ENCODE peak calls at places on chromosomes 12 and 14, in four cellular contexts. J is mammary epithelial cell, I is PC-3, H is K562. E is an unnamed sample.

GRCh38 chr12:93886533-93887511 is 209.6 kb downstream of the CRADD start:
- DNase-seq in J (no peak), I (peak; percentile 35), H (no peak), E (peak; percentile 73)

GRCh38 chr14:98446508-98446907 is 825.5 kb downstream of the BCL11B start:
- DNase-seq in J (no peak), I (no peak), H (no peak), E (no peak)

GRCh38 chr14:106790189-106791036 is 1264.0 kb downstream of the TMEM121 start:
- DNase-seq in J (peak; percentile 32), I (peak; percentile 36), H (peak; percentile 30), E (no peak)

GRCh38 chr14:71322660-71323250 is 415.5 kb downstream of the PCNX1 start:
- DNase-seq in J (peak; percentile 56), I (peak; percentile 61), H (no peak), E (peak; percentile 73)

GRCh38 chr12:74689071-74689655 is 151.5 kb downstream of the ATXN7L3B start:
- DNase-seq in J (peak; percentile 14), I (peak; percentile 65), H (peak; percentile 6), E (no peak)

GRCh38 chr12:70667253-70667652 is 30.0 kb upstream of the PTPRB start:
- DNase-seq in J (no peak), I (no peak), H (no peak), E (no peak)

GRCh38 chr14:66281036-66281776 is 205.0 kb upstream of the CCDC196 start:
- DNase-seq in J (no peak), I (no peak), H (no peak), E (no peak)

GRCh38 chr14:20591235-20591634 is at the start of gene RNASE12:
- DNase-seq in J (no peak), I (no peak), H (no peak), E (peak; percentile 3)

GRCh38 chr12:27843714-27844245 is 63.7 kb upstream of the MANSC4 start:
- DNase-seq in J (no peak), I (no peak), H (peak; percentile 23), E (no peak)

GRCh38 chr12:40225984-40226602 is 1.3 kb downstream of the LRRK2 start:
- DNase-seq in J (no peak), I (no peak), H (no peak), E (no peak)

GRCh38 chr12:82708056-82708455 is 21.4 kb downstream of the TMTC2 start:
- DNase-seq in J (no peak), I (no peak), H (no peak), E (no peak)

GRCh38 chr12:76627346-76628135 is 68.0 kb upstream of the OSBPL8 start:
- DNase-seq in J (no peak), I (no peak), H (no peak), E (no peak)

GRCh38 chr12:120290541-120291312 is 976 bp downstream of the RNU4-2 start:
- DNase-seq in J (no peak), I (no peak), H (peak; percentile 30), E (peak; percentile 49)

GRCh38 chr14:105197274-105197673 is 16.2 kb upstream of the NUDT14 start:
- DNase-seq in J (peak; percentile 31), I (peak; percentile 78), H (no peak), E (no peak)

GRCh38 chr14:50875359-50876090 is 3.7 kb downstream of the ABHD12B start:
- DNase-seq in J (no peak), I (no peak), H (no peak), E (peak; percentile 94)

GRCh38 chr12:132638541-132639408 is 20.2 kb downstream of the P2RX2 start:
- DNase-seq in J (peak; percentile 26), I (peak; percentile 63), H (peak; percentile 46), E (peak; percentile 95)

GRCh38 chr12:15350643-15351042 is 28.3 kb downstream of the PTPRO start:
- DNase-seq in J (no peak), I (no peak), H (no peak), E (no peak)

GRCh38 chr12:127677537-127678131 is 589.3 kb upstream of the TMEM132C start:
- DNase-seq in J (peak; percentile 33), I (peak; percentile 97), H (peak; percentile 45), E (peak; percentile 68)

GRCh38 chr12:27973487-27973890 is 956 bp upstream of the PTHLH start:
- DNase-seq in J (no peak), I (peak; percentile 94), H (no peak), E (peak; percentile 49)

GRCh38 chr12:54601841-54602240 is 13.4 kb upstream of the PPP1R1A start:
- DNase-seq in J (peak; percentile 41), I (peak; percentile 26), H (no peak), E (no peak)

GRCh38 chr14:64766430-64767151 is 62.4 kb downstream of the PLEKHG3 start:
- DNase-seq in J (peak; percentile 58), I (peak; percentile 76), H (no peak), E (no peak)

GRCh38 chr14:64765740-64766302 is 61.6 kb downstream of the PLEKHG3 start:
- DNase-seq in J (no peak), I (no peak), H (no peak), E (no peak)

GRCh38 chr14:64763089-64763782 is 59.0 kb downstream of the PLEKHG3 start:
- DNase-seq in J (no peak), I (no peak), H (no peak), E (no peak)

GRCh38 chr14:64763801-64764511 is 59.7 kb downstream of the PLEKHG3 start:
- DNase-seq in J (no peak), I (peak; percentile 12), H (no peak), E (peak; percentile 93)

DNA sequence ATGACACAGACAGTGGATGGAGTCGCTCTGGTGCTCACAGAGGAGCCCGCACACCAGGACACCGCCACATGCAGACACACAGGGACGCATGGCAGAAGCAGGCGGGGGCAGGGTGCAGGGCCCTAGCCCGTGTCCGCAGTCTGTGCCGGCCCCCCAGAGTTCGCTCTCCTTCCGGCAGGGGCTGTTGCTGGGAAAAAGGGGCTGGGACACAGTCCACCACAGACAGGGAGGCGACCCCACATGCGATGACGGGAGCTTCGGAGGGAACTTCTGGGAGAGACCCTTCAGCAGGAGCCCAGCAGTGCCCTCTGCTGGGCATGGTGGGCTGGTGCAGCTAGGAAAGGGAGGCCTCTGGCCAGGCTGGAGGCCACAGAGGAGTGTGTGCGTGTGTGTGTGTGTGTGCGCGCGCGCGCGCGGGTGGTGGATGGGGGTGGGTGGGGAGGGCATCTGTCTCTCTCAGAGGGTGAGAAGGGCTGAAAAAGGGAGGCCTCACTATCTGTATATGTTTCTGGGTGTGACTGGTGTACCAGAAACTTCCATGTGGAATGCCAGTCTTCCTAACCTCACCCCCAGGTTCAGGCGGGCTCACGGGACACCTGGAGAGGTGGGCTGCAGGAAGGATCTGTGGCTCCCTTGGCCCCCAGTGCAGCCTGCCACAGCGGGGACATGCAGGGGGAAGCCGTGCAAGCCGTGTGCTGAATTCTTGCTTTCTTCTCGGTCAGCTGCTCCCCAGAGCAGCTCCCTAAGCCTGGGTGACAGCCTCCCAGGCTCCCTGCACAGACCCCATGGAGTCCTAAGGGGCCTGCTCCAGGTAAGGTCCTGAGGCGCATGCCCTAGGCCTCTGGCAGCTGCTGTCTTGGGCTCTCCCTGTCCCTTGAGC is 60.7 kb downstream of the PLEKHG3 start:
- DNase-seq in J (peak; percentile 61), I (peak; percentile 92), H (peak; percentile 61), E (peak; percentile 97)
- H3K4me3 ChIP-seq in J (no peak overlapping the region), I (peak overlapping the region; percentile 31), H (no peak overlapping the region), E (peak overlapping the region; percentile 56)

GRCh38 chr14:96393292-96393691 is 1.4 kb downstream of the AK7 start:
- DNase-seq in J (no peak), I (no peak), H (no peak), E (no peak)
- H3K4me2 ChIP-seq in J (no peak overlapping the region), I (no peak overlapping the region), H (peak overlapping the region; percentile 86), E (no peak overlapping the region)

GRCh38 chr12:106243620-106244019 is 4.2 kb downstream of the CKAP4 start:
- DNase-seq in J (no peak), I (no peak), H (no peak), E (no peak)
- H2AFZ ChIP-seq in J (no peak overlapping the region), I (no peak overlapping the region), H (no peak overlapping the region), E (no peak overlapping the region)

DNA sequence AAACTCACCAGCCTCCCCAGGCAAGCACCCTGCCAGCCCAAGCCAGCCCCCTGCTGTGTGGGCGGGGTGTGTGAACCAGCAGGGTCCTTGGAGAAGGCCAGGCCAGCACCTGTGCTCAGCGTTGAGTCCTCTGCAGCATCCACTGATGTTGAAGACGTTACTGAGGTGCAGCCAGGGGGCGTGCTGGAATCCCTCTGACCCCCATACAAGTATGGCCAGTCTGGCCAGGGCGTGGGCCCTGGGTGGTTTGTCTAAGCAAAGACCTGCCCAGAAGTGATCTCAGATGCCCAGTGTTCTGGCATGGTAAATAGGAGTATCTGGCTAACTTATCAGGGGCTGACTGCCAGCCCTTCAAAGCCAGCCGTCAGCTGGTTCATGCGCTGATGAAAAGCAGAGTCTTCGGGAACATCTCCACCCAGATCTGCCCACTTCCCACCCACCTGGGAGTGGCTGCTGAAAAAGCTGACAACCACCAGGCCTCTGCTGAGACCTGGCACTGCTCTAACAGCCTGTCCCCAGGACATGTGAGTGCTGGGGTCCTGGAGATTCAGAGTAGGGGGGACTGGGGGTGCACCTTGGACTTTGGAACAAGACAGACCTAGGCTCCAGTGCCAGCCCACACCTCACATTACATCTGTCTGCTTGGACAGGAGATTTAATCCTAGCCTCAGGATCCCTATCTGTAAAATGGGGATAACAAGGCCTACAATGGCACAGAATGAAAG is 41.1 kb downstream of the ACTN1 start:
- DNase-seq in J (peak; percentile 59), I (no peak), H (no peak), E (no peak)
- H3K4me3 ChIP-seq in J (no peak overlapping the region), I (no peak overlapping the region), H (no peak overlapping the region), E (no peak overlapping the region)

DNA sequence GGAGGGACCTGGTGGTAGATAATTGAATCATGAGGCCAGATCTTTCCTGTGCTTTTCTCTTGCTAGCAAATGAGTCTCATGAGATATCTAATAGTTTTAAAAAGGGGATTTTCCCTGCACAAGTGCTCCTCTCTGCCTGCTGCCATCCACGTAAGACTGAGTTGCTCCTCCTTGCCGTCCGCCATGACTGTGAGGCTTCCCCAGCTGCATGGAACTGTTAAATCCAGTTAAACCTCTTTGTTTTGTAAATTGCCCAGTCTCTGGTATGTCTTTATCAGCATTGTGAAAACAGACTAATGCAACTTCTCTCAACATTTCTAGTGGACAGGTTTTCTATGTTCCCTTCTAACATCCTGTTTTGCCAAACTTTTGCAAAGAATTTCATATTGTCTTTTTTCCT is 70.6 kb downstream of the RCOR1 start:
- DNase-seq in J (no peak), I (no peak), H (no peak), E (no peak)
- H3K4me2 ChIP-seq in J (no peak overlapping the region), I (no peak overlapping the region), H (no peak overlapping the region), E (no peak overlapping the region)